ENCODE peak calls at places on chromosomes 16 and 17, in five cellular contexts. N is gastroesophageal sphincter; X is right cardiac atrium; W is lower lobe of right lung; P is activated CD8-positive, alpha-beta T cell treated with anti-CD3 and anti-CD28 coated beads for 36 hours. V is an unnamed sample.

GRCh38 chr17:55409030-55409800 is 12.4 kb downstream of the MMD start:
- ATAC-seq in N (no peak), X (no peak), W (no peak), P (no peak), V (no peak)

GRCh38 chr17:69639096-69639495 is 224.6 kb downstream of the MAP2K6 start:
- ATAC-seq in N (no peak), X (no peak), W (no peak), P (no peak), V (no peak)

GRCh38 chr17:65190467-65191095 is 53.4 kb downstream of the RGS9 start:
- ATAC-seq in N (no peak), X (no peak), W (no peak), P (no peak), V (no peak)

GRCh38 chr17:32596666-32597065 is 109.9 kb downstream of the CDK5R1 start:
- ATAC-seq in N (no peak), X (no peak), W (no peak), P (peak), V (peak)

GRCh38 chr17:49695698-49696232 is 12.0 kb downstream of the SLC35B1 start:
- ATAC-seq in N (no peak), X (no peak), W (no peak), P (peak), V (peak)

GRCh38 chr17:8846768-8847211 is 20.7 kb downstream of the PIK3R6 start:
- ATAC-seq in N (no peak), X (peak), W (peak), P (peak), V (peak)

GRCh38 chr16:81553080-81553813 is 108.6 kb downstream of the CMIP start:
- ATAC-seq in N (peak), X (peak), W (peak), P (no peak), V (no peak)

GRCh38 chr17:61574542-61575351 is 16.3 kb downstream of the NACA2 start:
- ATAC-seq in N (no peak), X (no peak), W (no peak), P (no peak), V (no peak)

GRCh38 chr16:10729649-10730048 is 14.0 kb upstream of the NUBP1 start:
- ATAC-seq in N (no peak), X (no peak), W (peak), P (no peak), V (no peak)

GRCh38 chr16:85429776-85430522 is 183.2 kb upstream of the GSE1 start:
- ATAC-seq in N (no peak), X (no peak), W (no peak), P (no peak), V (no peak)

GRCh38 chr17:67433248-67433924 is 56.3 kb downstream of the PITPNC1 start:
- ATAC-seq in N (no peak), X (no peak), W (no peak), P (no peak), V (no peak)

V was measured in activated T-helper 17 cell treated with anti-CD3 and anti-CD28 coated beads, Interleukin-2, amount 50 U/mL, for 72 hours.